ENCODE peak calls at places on chromosomes 1 and 21, in four cellular contexts. One of them, this sample, is unnamed.

GRCh38 chr1:53526451-53527101 is 67.4 kb downstream of the DMRTB1 start:
- DNase-seq in K562: no peak
- DNase-seq in HepG2: peak; percentile 65
- DNase-seq in HCT116: no peak
- DNase-seq in this sample: no peak

GRCh38 chr1:44775930-44776748 is 799 bp downstream of the RPS8 start:
- DNase-seq in K562: peak; percentile 57
- DNase-seq in HepG2: no peak
- DNase-seq in HCT116: no peak
- DNase-seq in this sample: no peak

GRCh38 chr1:28926629-28927441 is 12.5 kb downstream of the EPB41 start:
- DNase-seq in K562: peak; percentile 64
- DNase-seq in HepG2: peak; percentile 80
- DNase-seq in HCT116: no peak
- DNase-seq in this sample: no peak

GRCh38 chr1:156684227-156684782 is 7.1 kb upstream of the NES start:
- DNase-seq in K562: no peak
- DNase-seq in HepG2: no peak
- DNase-seq in HCT116: no peak
- DNase-seq in this sample: no peak

GRCh38 chr1:155077758-155078495 is 710 bp upstream of the EFNA3 start:
- DNase-seq in K562: no peak
- DNase-seq in HepG2: no peak
- DNase-seq in HCT116: no peak
- DNase-seq in this sample: no peak

GRCh38 chr1:60746278-60746761 is 336.0 kb upstream of the NFIA start:
- DNase-seq in K562: no peak
- DNase-seq in HepG2: no peak
- DNase-seq in HCT116: no peak
- DNase-seq in this sample: no peak

GRCh38 chr1:229058111-229058551 is 212.8 kb upstream of the RAB4A start:
- DNase-seq in K562: no peak
- DNase-seq in HepG2: no peak
- DNase-seq in HCT116: no peak
- DNase-seq in this sample: no peak

GRCh38 chr1:83796409-83796808 is 202.5 kb downstream of the TTLL7 start:
- DNase-seq in K562: no peak
- DNase-seq in HepG2: no peak
- DNase-seq in HCT116: no peak
- DNase-seq in this sample: no peak

GRCh38 chr1:64744492-64745180 is at the start of gene RAVER2:
- DNase-seq in K562: peak; percentile 70
- DNase-seq in HepG2: peak; percentile 34
- DNase-seq in HCT116: peak; percentile 38
- DNase-seq in this sample: no peak

GRCh38 chr1:71465093-71465492 is 384.3 kb upstream of the ZRANB2 start:
- DNase-seq in K562: no peak
- DNase-seq in HepG2: no peak
- DNase-seq in HCT116: no peak
- DNase-seq in this sample: no peak

GRCh38 chr1:213274140-213274539 is 223.1 kb downstream of the RPS6KC1 start:
- DNase-seq in K562: no peak
- DNase-seq in HepG2: peak; percentile 25
- DNase-seq in HCT116: no peak
- DNase-seq in this sample: no peak

GRCh38 chr1:63918395-63918945 is 144.7 kb downstream of the ROR1 start:
- DNase-seq in K562: no peak
- DNase-seq in HepG2: no peak
- DNase-seq in HCT116: no peak
- DNase-seq in this sample: no peak

GRCh38 chr1:6961289-6961688 is 176.0 kb downstream of the CAMTA1 start:
- DNase-seq in K562: no peak
- DNase-seq in HepG2: no peak
- DNase-seq in HCT116: no peak
- DNase-seq in this sample: no peak

GRCh38 chr21:46131721-46132651 is 23.4 kb downstream of the FTCD start:
- DNase-seq in K562: no peak
- DNase-seq in HepG2: no peak
- DNase-seq in HCT116: no peak
- DNase-seq in this sample: no peak

GRCh38 chr1:111099289-111099688 is 40.6 kb downstream of the DRAM2 start:
- DNase-seq in K562: no peak
- DNase-seq in HepG2: peak; percentile 37
- DNase-seq in HCT116: no peak
- DNase-seq in this sample: no peak

GRCh38 chr21:36976228-36976627 is 9.8 kb upstream of the HLCS start:
- DNase-seq in K562: no peak
- DNase-seq in HepG2: no peak
- DNase-seq in HCT116: no peak
- DNase-seq in this sample: no peak

GRCh38 chr1:177780096-177780700 is 189.7 kb downstream of the SEC16B start:
- DNase-seq in K562: no peak
- DNase-seq in HepG2: peak; percentile 63
- DNase-seq in HCT116: peak; percentile 32
- DNase-seq in this sample: peak; percentile 20

GRCh38 chr1:22808846-22809501 is 98.3 kb downstream of the EPHB2 start:
- DNase-seq in K562: no peak
- DNase-seq in HepG2: no peak
- DNase-seq in HCT116: no peak
- DNase-seq in this sample: no peak

GRCh38 chr1:165816801-165817497 is 10.5 kb upstream of the UCK2 start:
- DNase-seq in K562: no peak
- DNase-seq in HepG2: no peak
- DNase-seq in HCT116: no peak
- DNase-seq in this sample: no peak

GRCh38 chr1:108050911-108051624 is 86.1 kb upstream of the VAV3 start:
- DNase-seq in K562: no peak
- DNase-seq in HepG2: no peak
- DNase-seq in HCT116: no peak
- DNase-seq in this sample: no peak

GRCh38 chr1:36085126-36085525 is 1.2 kb downstream of the TEKT2 start:
- DNase-seq in K562: no peak
- DNase-seq in HepG2: no peak
- DNase-seq in HCT116: no peak
- DNase-seq in this sample: no peak

GRCh38 chr1:11052839-11053757 is 6.1 kb upstream of the MASP2 start:
- DNase-seq in K562: peak; percentile 64
- DNase-seq in HepG2: no peak
- DNase-seq in HCT116: no peak
- DNase-seq in this sample: no peak

GRCh38 chr1:207286747-207287528 is 34.5 kb upstream of the CD55 start:
- DNase-seq in K562: no peak
- DNase-seq in HepG2: no peak
- DNase-seq in HCT116: no peak
- DNase-seq in this sample: no peak

GRCh38 chr1:90706437-90707362 is 10.4 kb downstream of the BARHL2 start:
- DNase-seq in K562: no peak
- DNase-seq in HepG2: peak; percentile 5
- DNase-seq in HCT116: no peak
- DNase-seq in this sample: no peak

GRCh38 chr1:24866211-24867063 is 63.6 kb downstream of the RUNX3 start:
- DNase-seq in K562: no peak
- DNase-seq in HepG2: no peak
- DNase-seq in HCT116: no peak
- DNase-seq in this sample: no peak

GRCh38 chr1:234348964-234349363 is 24.3 kb upstream of the COA6 start:
- DNase-seq in K562: no peak
- DNase-seq in HepG2: peak; percentile 35
- DNase-seq in HCT116: no peak
- DNase-seq in this sample: no peak

GRCh38 chr1:44602675-44603610 is 71.3 kb downstream of the TMEM53 start:
- DNase-seq in K562: no peak
- DNase-seq in HepG2: no peak
- DNase-seq in HCT116: no peak
- DNase-seq in this sample: no peak

GRCh38 chr1:150484431-150484830 is 2.8 kb upstream of the TARS2 start:
- DNase-seq in K562: no peak
- DNase-seq in HepG2: no peak
- DNase-seq in HCT116: no peak
- DNase-seq in this sample: no peak

GRCh38 chr1:17849216-17849615 is 94.1 kb downstream of the ACTL8 start:
- DNase-seq in K562: no peak
- DNase-seq in HepG2: no peak
- DNase-seq in HCT116: no peak
- DNase-seq in this sample: no peak

GRCh38 chr1:35717911-35718476 is 690 bp downstream of the C1orf216 start:
- DNase-seq in K562: peak; percentile 77
- DNase-seq in HepG2: no peak
- DNase-seq in HCT116: peak; percentile 13
- DNase-seq in this sample: no peak

GRCh38 chr1:21206117-21206516 is 29.4 kb upstream of the EIF4G3 start:
- DNase-seq in K562: no peak
- DNase-seq in HepG2: no peak
- DNase-seq in HCT116: no peak
- DNase-seq in this sample: no peak

GRCh38 chr1:38929476-38929875 is 12.2 kb downstream of the RHBDL2 start:
- DNase-seq in K562: no peak
- DNase-seq in HepG2: no peak
- DNase-seq in HCT116: no peak
- DNase-seq in this sample: no peak

GRCh38 chr1:195584870-195585624 is 1023.2 kb downstream of the KCNT2 start:
- DNase-seq in K562: no peak
- DNase-seq in HepG2: no peak
- DNase-seq in HCT116: peak; percentile 31
- DNase-seq in this sample: no peak

GRCh38 chr1:51636765-51637522 is 20.1 kb downstream of the OSBPL9 start:
- DNase-seq in K562: no peak
- DNase-seq in HepG2: no peak
- DNase-seq in HCT116: peak; percentile 70
- DNase-seq in this sample: peak; percentile 73

GRCh38 chr1:248905662-248905948 is 430 bp upstream of the PGBD2 start:
- DNase-seq in K562: no peak
- DNase-seq in HepG2: no peak
- DNase-seq in HCT116: no peak
- DNase-seq in this sample: no peak

GRCh38 chr1:90386899-90387334 is 330.2 kb downstream of the BARHL2 start:
- DNase-seq in K562: no peak
- DNase-seq in HepG2: no peak
- DNase-seq in HCT116: no peak
- DNase-seq in this sample: peak; percentile 30

GRCh38 chr1:203548917-203549708 is 55.2 kb downstream of the OPTC start:
- DNase-seq in K562: no peak
- DNase-seq in HepG2: no peak
- DNase-seq in HCT116: no peak
- DNase-seq in this sample: no peak

DNA sequence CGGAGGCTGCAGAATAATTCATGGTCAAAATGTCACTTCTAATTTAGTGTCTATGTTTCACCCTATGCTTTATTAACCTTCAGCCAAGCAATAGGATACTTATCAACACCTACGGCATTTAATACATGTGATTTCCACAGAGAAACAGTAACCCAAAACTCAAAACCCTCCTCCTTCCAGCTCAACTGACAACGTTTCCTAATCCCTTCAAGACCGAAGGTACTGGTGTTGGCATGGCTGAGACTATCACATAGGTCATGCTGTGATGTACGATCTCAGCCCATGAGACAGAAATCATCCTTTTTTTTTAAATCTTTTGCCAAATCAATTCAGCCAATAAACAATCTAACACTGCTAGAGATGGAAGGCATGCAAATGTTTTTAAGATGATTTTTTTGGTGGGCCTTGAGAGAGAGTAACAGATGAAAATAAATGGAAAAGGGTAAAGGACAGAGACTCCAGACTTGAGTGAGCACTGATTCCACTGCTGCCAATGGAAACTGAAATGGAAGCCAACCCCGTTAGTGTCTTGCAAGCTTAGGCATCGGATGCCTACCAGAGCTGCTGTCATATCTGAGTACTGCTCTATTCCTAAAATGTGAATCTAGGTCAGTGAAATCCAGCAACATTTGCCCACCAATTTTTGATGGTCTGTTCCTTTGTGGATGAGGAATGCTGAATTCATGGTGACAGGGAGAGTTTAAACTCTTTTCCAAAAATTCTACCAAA is 63.4 kb upstream of the BCL10 start:
- DNase-seq in K562: no peak
- DNase-seq in HepG2: no peak
- DNase-seq in HCT116: no peak
- DNase-seq in this sample: no peak
- TF ChIP-seq SIN3A in K562: no peak
- TF ChIP-seq SIN3A in HepG2: no peak
- TF ChIP-seq SIN3A in HCT116: no peak
- TF ChIP-seq SIN3A in this sample: no peak

DNA sequence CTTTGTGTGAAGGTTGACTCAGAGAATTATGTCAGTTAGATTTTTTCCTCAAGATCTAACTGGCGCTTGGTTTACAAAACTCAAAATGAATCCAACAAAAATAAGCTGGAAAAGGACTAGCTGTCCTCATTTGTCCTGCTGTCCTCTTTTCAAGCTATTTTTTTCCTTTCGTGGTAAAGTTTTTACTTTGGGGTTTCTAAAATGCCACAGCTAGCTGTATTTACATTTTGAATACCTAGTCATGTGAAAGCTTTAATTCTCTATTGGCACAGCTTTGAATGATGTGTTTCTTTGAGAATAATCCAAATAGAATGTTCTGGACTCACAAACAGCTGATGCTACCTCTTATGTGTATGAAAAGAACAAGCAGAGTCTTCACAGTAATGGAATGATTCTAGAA is 673.6 kb upstream of the NR5A2 start:
- DNase-seq in K562: no peak
- DNase-seq in HepG2: no peak
- DNase-seq in HCT116: no peak
- DNase-seq in this sample: no peak
- TF ChIP-seq TCF7L2 in K562: no peak
- TF ChIP-seq TCF7L2 in HepG2: no peak
- TF ChIP-seq TCF7L2 in HCT116: no peak
- TF ChIP-seq TCF7L2 in this sample: no peak

DNA sequence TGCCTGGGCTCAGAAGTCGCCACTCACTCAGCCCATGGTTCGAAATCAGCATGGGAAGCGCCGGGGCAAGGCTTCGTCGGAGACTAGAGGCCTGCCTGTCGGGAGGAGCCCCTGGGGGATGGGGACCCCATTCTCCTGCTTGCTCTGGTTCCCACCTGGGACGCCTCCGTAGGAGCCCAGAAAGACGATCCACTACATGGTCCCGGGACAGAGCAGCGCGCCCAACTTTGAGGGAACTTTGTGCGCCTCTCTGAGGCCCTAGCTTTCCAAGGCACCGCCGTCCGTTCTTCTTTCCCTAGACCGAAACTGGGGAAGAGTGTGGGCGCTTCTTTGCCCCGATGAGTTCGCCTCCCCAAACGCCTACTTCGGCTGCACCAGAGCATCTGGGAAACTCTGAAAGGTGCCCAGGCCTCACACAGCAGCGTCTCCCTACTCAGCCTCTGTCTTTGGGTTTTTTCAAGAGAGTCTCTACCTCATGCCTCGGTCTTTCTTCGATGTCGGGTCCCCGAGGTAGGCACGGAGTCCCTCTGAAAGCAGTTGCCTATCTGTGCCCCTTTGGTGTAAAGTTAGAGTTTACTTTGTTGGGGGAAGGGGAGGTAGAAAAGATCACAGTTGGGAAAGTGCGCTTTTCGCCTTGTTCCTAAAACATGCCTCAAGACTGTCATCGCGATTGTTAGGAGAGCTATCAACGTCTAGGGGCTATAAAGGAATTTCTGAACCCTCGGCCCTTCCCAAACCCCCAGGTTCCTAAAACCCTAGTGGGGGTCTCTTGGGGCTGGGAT is 14.0 kb downstream of the NR5A2 start:
- DNase-seq in K562: no peak
- DNase-seq in HepG2: no peak
- DNase-seq in HCT116: no peak
- DNase-seq in this sample: no peak
- H3K27ac ChIP-seq in K562: no peak overlapping the region
- H3K27ac ChIP-seq in HepG2: no peak overlapping the region
- H3K27ac ChIP-seq in HCT116: no peak overlapping the region
- H3K27ac ChIP-seq in this sample: peak overlapping the region; percentile 85

GRCh38 chr1:2979191-2980072 is 41.8 kb upstream of the ACTRT2 start:
- DNase-seq in K562: no peak
- DNase-seq in HepG2: no peak
- DNase-seq in HCT116: no peak
- DNase-seq in this sample: no peak
- TF ChIP-seq SIN3A in K562: no peak
- TF ChIP-seq SIN3A in HepG2: no peak
- TF ChIP-seq SIN3A in HCT116: no peak
- TF ChIP-seq SIN3A in this sample: no peak